ENCODE peak calls at places on chromosomes 4 and X, in eight cellular contexts. V is IMR-90, C is SK-N-SH, M is MM.1S, P is astrocyte, O is PC-3, K is K562, B is GM23248. N is an unnamed sample.

GRCh38 chrX:133413218-133413925 is 1.9 kb downstream of the GPC4 start:
- DNase-seq in K (no peak), V (no peak), P (no peak), C (peak), O (no peak), B (no peak), M (no peak), N (no peak)

GRCh38 chrX:120575379-120576114 is 14.8 kb upstream of the CUL4B start:
- DNase-seq in P (no peak), C (no peak), M (no peak), O (no peak), V (no peak), K (peak), B (no peak), N (no peak)

GRCh38 chrX:40474205-40474626 is 106.6 kb upstream of the ATP6AP2 start:
- DNase-seq in P (no peak), V (peak), M (no peak), B (peak), K (no peak), O (no peak), C (peak), N (no peak)

GRCh38 chr4:66911898-66912297 is 633.4 kb downstream of the CENPC start:
- DNase-seq in B (no peak), V (no peak), K (no peak), C (no peak), O (peak), P (peak), M (peak), N (no peak)

GRCh38 chr4:118968006-118968405 is 79.4 kb downstream of the SYNPO2 start:
- DNase-seq in K (no peak), M (peak), O (peak), B (peak), V (peak), P (peak), C (no peak), N (no peak)

GRCh38 chr4:106971586-106971985 is 64.5 kb downstream of the DKK2 start:
- DNase-seq in M (no peak), B (no peak), V (no peak), C (no peak), P (no peak), O (no peak), K (no peak), N (no peak)

GRCh38 chrX:100994352-100995281 is 25.1 kb downstream of the ARL13A start:
- DNase-seq in P (peak), V (peak), M (no peak), O (peak), K (peak), B (peak), C (no peak), N (no peak)

GRCh38 chr4:62512271-62512670 is 1312.1 kb downstream of the ADGRL3 start:
- DNase-seq in K (no peak), O (no peak), C (no peak), M (no peak), P (no peak), V (no peak), B (no peak), N (no peak)

GRCh38 chr4:39933689-39934590 is 43.8 kb downstream of the PDS5A start:
- DNase-seq in V (peak), M (no peak), C (no peak), K (no peak), O (no peak), P (peak), B (peak), N (no peak)

GRCh38 chrX:11111947-11112346 is 815 bp downstream of the HCCS start:
- DNase-seq in O (no peak), B (no peak), K (no peak), C (no peak), V (no peak), M (peak), P (no peak), N (no peak)

GRCh38 chr4:146638801-146639351 is at the start of gene POU4F2:
- DNase-seq in K (no peak), M (no peak), P (peak), B (peak), V (no peak), O (no peak), C (peak), N (no peak)

GRCh38 chr4:139900964-139901376 is 235.4 kb downstream of the MGST2 start:
- DNase-seq in V (peak), O (peak), P (no peak), C (no peak), M (no peak), K (no peak), B (peak), N (no peak)

GRCh38 chr4:73018595-73018994 is 50.9 kb downstream of the COX18 start:
- DNase-seq in K (no peak), C (no peak), P (no peak), M (no peak), B (no peak), O (no peak), V (no peak), N (no peak)

GRCh38 chr4:5890063-5890727 is 2.7 kb downstream of the CRMP1 start:
- DNase-seq in P (peak), M (no peak), O (no peak), V (peak), C (peak), K (no peak), B (no peak), N (no peak)

GRCh38 chr4:20203508-20203907 is 48.2 kb upstream of the SLIT2 start:
- DNase-seq in P (peak), V (peak), O (peak), K (no peak), B (peak), M (no peak), C (no peak), N (peak)

GRCh38 chrX:106619797-106620196 is 8.0 kb downstream of the RADX start:
- DNase-seq in K (peak), M (no peak), B (peak), O (peak), V (peak), P (no peak), C (no peak), N (no peak)

GRCh38 chr4:170047774-170048354 is 21.7 kb upstream of the MFAP3L start:
- DNase-seq in P (peak), M (peak), K (peak), B (peak), O (peak), V (peak), C (peak), N (no peak)

DNA sequence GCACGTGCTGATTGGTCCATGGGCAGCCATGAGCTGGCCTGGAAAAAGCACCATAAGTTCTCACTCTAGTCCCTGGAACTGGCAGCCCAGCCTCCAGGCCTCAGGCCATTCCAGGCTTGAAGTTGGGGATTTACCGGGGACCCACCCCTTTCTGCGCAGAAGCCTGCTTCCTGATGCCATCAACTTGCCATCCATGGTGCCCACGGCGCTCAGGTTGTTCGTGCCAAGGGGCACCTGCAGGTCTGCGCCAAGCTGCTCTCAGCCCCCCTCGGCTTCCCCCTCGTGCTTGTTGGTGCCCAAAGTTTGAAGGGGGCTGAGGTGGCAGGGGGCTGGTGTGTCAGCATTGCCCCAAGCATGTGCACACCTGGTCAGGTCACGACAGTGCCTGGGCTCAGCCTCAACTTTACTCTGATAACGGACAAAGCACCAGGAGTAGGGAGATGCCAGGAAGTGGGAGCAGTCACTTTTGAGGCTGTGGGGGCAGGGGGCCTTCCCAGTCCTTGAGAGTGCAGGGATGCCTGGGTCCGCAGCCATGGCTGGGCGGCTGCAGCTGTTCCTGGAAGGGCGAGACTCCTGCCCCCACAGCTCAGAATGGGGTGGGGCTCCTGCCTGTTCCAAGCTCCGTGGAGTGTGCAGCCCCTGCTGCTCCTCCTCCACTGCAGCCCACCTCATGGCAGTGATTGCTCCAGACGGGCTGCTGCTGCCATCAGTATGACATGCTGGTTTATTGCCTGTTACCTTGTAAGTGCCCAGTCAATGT is 24.9 kb downstream of the DCUN1D4 start:
- DNase-seq in B (no peak), K (no peak), O (no peak), V (no peak), M (no peak), C (no peak), P (no peak), N (no peak)
- H3K9ac ChIP-seq in B (no peak), K (no peak), O (no peak), V (no peak), M (no peak), C (no peak), P (no peak), N (no peak)

GRCh38 chr4:88616275-88616996 is 24.2 kb downstream of the HERC3 start:
- DNase-seq in B (peak), O (peak), C (no peak), V (peak), M (no peak), K (no peak), P (peak), N (no peak)

GRCh38 chr4:88609387-88609786 is 17.1 kb downstream of the HERC3 start:
- DNase-seq in P (no peak), K (peak), O (peak), M (no peak), C (no peak), B (no peak), V (no peak), N (no peak)

GRCh38 chr4:88614058-88614457 is 21.8 kb downstream of the HERC3 start:
- DNase-seq in C (no peak), B (no peak), K (no peak), V (no peak), O (no peak), P (no peak), M (no peak), N (no peak)

GRCh38 chr4:88610771-88611170 is 18.5 kb downstream of the HERC3 start:
- DNase-seq in O (no peak), B (peak), P (peak), C (no peak), K (no peak), V (peak), M (no peak), N (no peak)

DNA sequence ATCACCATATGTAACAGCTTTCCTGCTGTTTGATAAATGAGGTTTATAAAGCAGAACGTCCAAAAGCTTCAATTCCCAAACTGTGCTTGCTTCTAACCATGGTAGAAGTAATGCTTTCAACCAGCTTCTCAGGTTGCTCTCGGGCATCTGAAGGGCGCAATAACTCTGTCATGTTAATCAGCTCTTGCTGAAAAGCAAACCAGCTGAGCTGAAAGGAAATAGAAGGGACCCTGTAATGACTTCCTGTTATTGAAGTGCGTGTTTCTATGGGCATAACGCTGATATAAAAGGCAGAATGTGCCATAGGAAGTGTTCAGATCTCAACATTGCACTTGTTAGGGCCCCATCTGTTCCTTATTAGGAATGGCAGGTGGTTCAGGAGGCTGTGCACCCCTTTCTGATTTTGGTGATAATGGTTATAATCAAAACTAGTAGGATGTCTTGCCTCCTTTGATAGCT is 21.2 kb downstream of the HERC3 start:
- DNase-seq in M (no peak), P (no peak), O (no peak), V (no peak), K (no peak), B (no peak), C (no peak), N (no peak)
- H3K4me2 ChIP-seq in M (no peak), P (peak), O (peak), V (peak), K (no peak), B (peak), C (peak), N (peak)

DNA sequence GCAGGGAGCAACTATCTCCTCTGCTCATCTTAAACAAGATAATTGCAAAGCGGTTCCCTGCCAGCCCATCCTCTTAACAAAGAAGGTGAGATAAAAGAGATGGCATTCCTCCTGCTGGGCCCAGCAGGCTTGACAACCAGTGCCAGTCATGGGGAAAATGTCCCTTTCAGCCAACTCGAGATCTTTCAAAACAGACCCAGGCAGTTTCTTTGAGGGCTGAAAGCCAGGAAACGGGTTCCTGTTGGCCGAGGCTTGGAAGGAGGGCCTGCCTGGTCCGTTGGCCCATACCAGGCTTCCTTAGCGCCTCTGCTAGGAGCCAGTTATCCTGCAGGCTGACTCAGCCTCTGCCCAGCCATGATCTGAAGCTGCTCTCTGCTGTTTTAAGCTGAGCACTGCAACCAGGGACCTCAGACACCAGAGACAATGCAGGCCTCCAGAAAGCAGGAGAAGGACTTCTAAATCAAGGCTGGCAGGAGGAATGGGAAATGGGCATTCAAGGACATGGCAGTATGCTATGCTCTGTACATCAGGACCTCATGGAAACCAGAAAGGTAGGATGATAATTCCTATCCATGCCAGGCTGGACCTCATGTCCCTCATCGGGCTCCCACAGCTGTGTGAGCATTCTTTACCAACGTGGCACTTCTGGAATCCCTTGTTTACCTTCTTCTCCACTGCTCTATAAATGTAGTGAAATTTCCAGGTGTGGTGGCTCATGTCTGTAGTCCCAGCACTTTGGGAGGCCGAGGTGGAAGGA is 42.4 kb upstream of the SLC2A9 start:
- DNase-seq in M (no peak), O (peak), P (peak), C (no peak), V (peak), B (peak), K (peak), N (peak)
- H3K9ac ChIP-seq in M (no peak), O (no peak), P (no peak), C (no peak), V (no peak), B (no peak), K (no peak), N (no peak)

GRCh38 chr4:112287258-112287873 is 1.7 kb upstream of the TIFA start:
- DNase-seq in C (no peak), O (no peak), P (no peak), M (no peak), K (no peak), B (no peak), V (no peak), N (no peak)
- H3K4me2 ChIP-seq in C (no peak), O (no peak), P (no peak), M (peak), K (no peak), B (no peak), V (no peak), N (no peak)

DNA sequence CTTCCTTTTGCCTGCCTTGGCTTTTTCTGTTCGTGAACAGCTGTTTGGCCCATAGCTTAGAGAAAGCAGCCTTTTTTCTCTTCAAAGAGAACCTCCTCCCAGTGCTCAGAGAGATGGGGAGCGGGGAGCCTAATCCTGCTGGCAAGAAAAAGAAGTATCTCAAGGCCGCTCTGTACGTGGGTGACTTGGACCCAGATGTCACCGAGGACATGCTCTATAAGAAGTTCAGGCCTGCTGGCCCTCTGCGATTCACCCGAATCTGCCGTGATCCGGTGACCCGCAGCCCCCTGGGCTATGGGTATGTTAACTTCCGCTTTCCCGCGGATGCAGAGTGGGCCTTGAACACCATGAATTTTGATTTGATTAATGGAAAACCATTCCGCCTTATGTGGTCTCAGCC is 826 bp downstream of the PABPC5 start:
- DNase-seq in B (peak), V (no peak), K (no peak), P (no peak), M (no peak), O (no peak), C (peak), N (no peak)
- H3K9ac ChIP-seq in B (peak), V (peak), K (no peak), P (peak), M (no peak), O (peak), C (peak), N (no peak)

GRCh38 chrX:53716328-53717088 is 30.0 kb upstream of the HUWE1 start:
- DNase-seq in P (peak), C (no peak), V (peak), O (peak), M (peak), K (no peak), B (no peak), N (no peak)

GRCh38 chrX:53713987-53714579 is 27.6 kb upstream of the HUWE1 start:
- DNase-seq in K (no peak), O (no peak), V (peak), P (no peak), C (no peak), B (no peak), M (no peak), N (no peak)

GRCh38 chrX:53717205-53717604 is 30.7 kb upstream of the HUWE1 start:
- DNase-seq in O (no peak), V (no peak), P (no peak), K (no peak), C (no peak), B (no peak), M (no peak), N (no peak)

GRCh38 chrX:53714580-53715335 is 28.2 kb upstream of the HUWE1 start:
- DNase-seq in C (no peak), B (peak), P (peak), V (peak), K (peak), O (peak), M (no peak), N (no peak)

GRCh38 chrX:53715336-53715924 is 28.9 kb upstream of the HUWE1 start:
- DNase-seq in O (peak), M (no peak), B (no peak), K (no peak), V (no peak), C (no peak), P (no peak), N (no peak)
- H3K4me2 ChIP-seq in O (peak), M (no peak), B (no peak), K (no peak), V (no peak), C (no peak), P (peak), N (peak)

GRCh38 chr4:87527446-87528240 is 1.5 kb downstream of the SPARCL1 start:
- DNase-seq in M (no peak), K (no peak), C (no peak), P (no peak), V (no peak), O (no peak), B (no peak), N (no peak)

GRCh38 chr4:87532109-87532508 is 2.9 kb upstream of the SPARCL1 start:
- DNase-seq in O (no peak), B (no peak), M (no peak), P (no peak), C (no peak), K (no peak), V (no peak), N (no peak)

GRCh38 chr4:87532907-87533306 is 3.7 kb upstream of the SPARCL1 start:
- DNase-seq in B (no peak), V (no peak), K (no peak), P (no peak), M (no peak), O (no peak), C (no peak), N (no peak)

GRCh38 chr4:87529187-87529586 is at the start of gene SPARCL1:
- DNase-seq in P (no peak), K (no peak), B (no peak), V (no peak), M (no peak), C (no peak), O (no peak), N (no peak)

DNA sequence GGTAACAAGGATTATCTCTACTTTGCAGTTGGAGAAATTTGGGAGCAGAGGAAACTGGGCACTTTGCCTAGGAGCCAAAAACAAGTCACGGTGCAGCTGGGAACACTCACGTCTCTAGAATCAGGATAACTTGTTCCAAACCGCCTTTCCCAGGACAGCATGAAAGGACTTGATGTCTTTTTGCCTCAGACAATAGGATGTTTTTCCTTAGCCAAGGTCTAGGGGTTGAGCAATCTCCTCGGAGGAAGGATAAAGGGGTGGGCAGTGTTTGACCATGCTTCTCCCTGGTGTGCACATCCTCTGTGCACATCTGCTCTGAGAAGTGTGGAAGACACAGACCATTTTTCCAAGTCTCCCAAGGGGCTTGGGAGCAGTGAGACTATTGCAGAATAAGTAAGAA is 1.7 kb upstream of the SPARCL1 start:
- DNase-seq in K (no peak), C (no peak), O (no peak), P (peak), M (no peak), V (peak), B (peak), N (peak)
- H3K9ac ChIP-seq in K (no peak), C (no peak), O (no peak), P (no peak), M (no peak), V (no peak), B (no peak), N (no peak)

GRCh38 chr4:17726911-17727310 is 54.5 kb downstream of the FAM184B start:
- DNase-seq in K (no peak), M (no peak), C (no peak), V (no peak), P (no peak), B (peak), O (peak), N (no peak)

GRCh38 chr4:17721496-17722360 is 59.7 kb downstream of the FAM184B start:
- DNase-seq in O (peak), P (peak), M (no peak), K (no peak), C (no peak), V (peak), B (peak), N (no peak)

GRCh38 chr4:17719106-17719505 is 62.3 kb downstream of the FAM184B start:
- DNase-seq in K (no peak), C (no peak), B (no peak), V (no peak), P (no peak), M (no peak), O (peak), N (no peak)

GRCh38 chr4:17722361-17722710 is 59.1 kb downstream of the FAM184B start:
- DNase-seq in C (no peak), P (no peak), B (no peak), K (no peak), M (no peak), O (no peak), V (no peak), N (no peak)

DNA sequence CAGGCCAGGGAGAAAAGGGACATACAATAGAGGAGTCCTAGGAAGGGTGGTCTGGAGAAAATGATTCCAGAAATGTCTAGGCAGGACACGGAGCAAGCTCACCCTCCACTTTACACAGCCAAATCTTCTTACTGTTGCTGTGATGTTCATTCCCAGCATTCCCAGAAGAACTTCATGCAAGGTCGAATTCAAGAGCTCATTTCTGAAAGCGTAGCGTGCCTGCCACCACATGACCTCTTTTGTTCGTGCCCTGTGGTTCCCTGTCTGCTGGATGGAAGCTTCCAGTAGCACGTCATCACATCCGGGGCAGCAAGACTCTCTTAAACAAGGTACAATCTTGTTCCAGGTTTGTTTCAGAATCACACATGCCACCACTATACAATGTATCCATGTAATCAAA is 57.8 kb downstream of the FAM184B start:
- DNase-seq in B (no peak), P (no peak), C (no peak), K (no peak), O (no peak), V (no peak), M (no peak), N (no peak)
- H3K4me2 ChIP-seq in B (no peak), P (no peak), C (no peak), K (no peak), O (no peak), V (no peak), M (no peak), N (no peak)